ENCODE peak calls at places on chromosomes 16 and 17, in seven cellular contexts. K, Z, O, W, D, A and M are unnamed samples.

GRCh38 chr17:67700037-67700436 is 17.7 kb upstream of the NOL11 start:
- DNase-seq in D (no peak), A (no peak), Z (no peak), W (no peak), O (no peak), K (no peak), M (no peak)

GRCh38 chr17:70181866-70182265 is 12.5 kb downstream of the KCNJ2 start:
- DNase-seq in O (no peak), A (no peak), D (peak; percentile 66), K (no peak), W (no peak), Z (no peak), M (no peak)

GRCh38 chr16:50690177-50690576 is 3.2 kb upstream of the NOD2 start:
- DNase-seq in D (no peak), Z (no peak), W (no peak), A (no peak), K (no peak), O (no peak), M (no peak)

GRCh38 chr16:12685806-12686205 is 117.9 kb downstream of the CPPED1 start:
- DNase-seq in O (no peak), K (no peak), D (no peak), W (no peak), A (no peak), Z (no peak), M (no peak)

GRCh38 chr16:54459509-54460235 is 173.1 kb upstream of the IRX3 start:
- DNase-seq in W (no peak), Z (no peak), K (no peak), A (no peak), O (peak; percentile 62), D (no peak), M (no peak)

GRCh38 chr16:31331807-31332301 is 23.1 kb upstream of the ITGAX start:
- DNase-seq in O (no peak), W (no peak), K (no peak), A (no peak), D (no peak), Z (no peak), M (no peak)

GRCh38 chr16:74448990-74449389 is 27.7 kb upstream of the CLEC18B start:
- DNase-seq in W (peak; percentile 75), O (peak; percentile 99), A (no peak), Z (no peak), D (peak; percentile 87), K (no peak), M (no peak)

GRCh38 chr17:27579897-27580321 is 51.1 kb upstream of the LGALS9 start:
- DNase-seq in O (no peak), A (no peak), D (peak; percentile 11), K (no peak), Z (no peak), W (no peak), M (no peak)

DNA sequence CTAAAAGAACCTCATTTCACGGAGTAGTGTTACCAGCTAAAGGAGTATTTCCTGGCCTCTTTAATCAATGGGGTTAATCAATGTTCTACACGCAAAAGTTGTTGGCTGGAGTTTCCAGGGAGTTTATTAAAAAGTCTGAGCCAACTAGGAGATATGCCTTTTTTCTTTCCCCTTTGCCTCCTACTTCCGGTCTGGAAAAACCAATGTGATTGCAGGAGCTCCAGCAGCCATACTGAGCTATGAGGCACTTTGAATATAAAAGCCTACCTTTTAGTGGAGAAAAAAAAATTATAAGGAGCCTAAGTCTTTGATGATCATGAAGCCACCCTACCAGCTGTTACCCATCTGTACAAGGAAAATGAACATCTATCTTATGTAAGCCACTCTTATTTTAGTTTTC is 17.9 kb upstream of the ERCC4 start:
- DNase-seq in O (no peak), D (no peak), A (no peak), K (no peak), W (no peak), Z (no peak), M (no peak)
- TF ChIP-seq CTCF in O (no peak), D (no peak), A (no peak), K (no peak), W (no peak), Z (no peak), M (no peak)

GRCh38 chr16:10881479-10882030 is 4.6 kb downstream of the CIITA start:
- DNase-seq in D (no peak), W (no peak), A (no peak), K (no peak), Z (no peak), O (no peak), M (no peak)

GRCh38 chr16:10878644-10879498 is 1.9 kb downstream of the CIITA start:
- DNase-seq in A (no peak), Z (no peak), K (peak; percentile 37), D (peak; percentile 21), W (peak; percentile 67), O (peak; percentile 24), M (peak; percentile 32)

GRCh38 chr16:10880609-10881452 is 3.8 kb downstream of the CIITA start:
- DNase-seq in A (no peak), K (no peak), W (no peak), O (no peak), Z (no peak), D (no peak), M (no peak)

GRCh38 chr16:10878328-10878643 is 1.3 kb downstream of the CIITA start:
- DNase-seq in A (no peak), K (no peak), O (no peak), W (no peak), D (no peak), Z (no peak), M (no peak)

DNA sequence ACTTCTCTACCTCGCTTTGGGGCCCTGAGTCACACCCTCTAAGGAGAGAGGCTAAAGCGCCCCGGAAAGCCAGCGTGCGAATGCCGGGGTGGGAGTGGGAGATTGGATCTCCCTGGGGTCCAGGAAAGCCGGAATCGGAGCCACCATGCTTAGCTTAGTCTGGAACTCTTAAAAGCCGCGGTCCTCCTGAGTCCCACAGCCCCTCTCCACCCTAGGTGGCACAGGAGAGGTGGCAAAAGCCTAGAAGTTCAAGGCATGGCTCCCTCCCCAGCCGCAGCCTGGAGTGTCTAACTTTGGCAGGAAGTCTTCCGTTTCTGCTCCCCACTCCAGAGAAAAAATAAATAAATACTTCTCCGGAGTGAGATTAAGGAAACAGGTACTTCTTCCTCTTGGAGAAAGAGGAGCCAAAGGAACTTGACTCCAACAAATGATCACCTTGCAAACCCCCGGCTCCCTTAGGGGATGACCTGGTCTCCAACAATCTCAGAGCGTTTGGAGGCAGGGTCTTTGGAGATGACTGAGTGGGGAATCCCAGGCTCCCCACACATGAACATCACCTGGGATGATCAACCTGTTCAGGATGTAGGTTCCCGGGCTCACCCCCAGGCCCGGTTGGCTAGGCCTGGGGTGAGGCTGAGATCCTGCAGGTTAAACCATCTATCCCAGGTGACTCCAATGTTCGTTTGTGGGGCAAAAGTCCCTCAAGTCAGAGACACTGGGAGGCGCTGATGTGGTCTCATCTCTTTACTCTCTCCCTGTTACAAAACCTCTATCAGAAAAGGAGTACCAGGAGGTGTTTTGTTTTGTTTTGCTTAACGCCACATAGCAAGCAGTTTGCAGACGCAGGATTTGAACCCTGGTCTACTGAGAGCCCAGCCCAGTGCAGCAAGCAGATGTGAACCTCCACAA is 2.9 kb downstream of the CIITA start:
- DNase-seq in D (no peak), O (no peak), K (no peak), Z (no peak), W (no peak), A (no peak), M (no peak)
- TF ChIP-seq CTCF in D (no peak), O (no peak), K (no peak), Z (no peak), W (no peak), A (no peak), M (no peak)

DNA sequence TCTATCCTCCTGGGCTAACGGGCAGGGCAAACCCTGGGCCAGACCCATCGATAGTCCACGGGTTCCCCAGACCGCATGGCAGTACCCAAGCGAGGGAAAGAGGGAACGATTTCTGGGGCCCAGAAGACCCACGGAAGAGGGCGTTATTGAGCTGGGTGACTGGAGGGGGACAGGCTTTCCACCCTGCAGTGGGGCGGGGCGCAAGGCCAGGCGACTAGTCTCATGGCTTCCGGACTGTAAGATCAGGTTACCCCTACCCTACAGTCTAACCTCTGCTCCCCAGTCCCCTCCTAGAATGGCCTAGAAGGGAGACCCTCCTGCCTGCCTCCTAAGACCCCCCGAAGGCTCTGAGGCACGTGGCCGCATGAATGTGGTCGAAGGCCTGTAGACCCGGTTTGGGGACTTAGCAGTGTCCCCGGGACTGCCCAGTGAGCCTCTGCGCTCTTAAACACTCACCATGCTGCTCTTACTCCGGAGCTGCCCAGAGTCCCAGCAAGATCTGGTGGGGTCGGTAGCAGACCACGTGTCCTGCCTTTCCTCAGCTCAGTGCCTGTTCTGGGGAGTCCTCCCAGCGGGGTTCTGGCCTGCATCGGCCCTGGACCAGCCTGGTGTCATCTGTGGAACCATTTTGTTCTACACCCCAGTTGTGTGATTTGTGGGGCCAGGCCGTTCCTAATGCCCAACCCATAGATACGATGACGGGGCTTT is 13.1 kb upstream of the AURKB start:
- DNase-seq in O (no peak), K (peak; percentile 91), A (no peak), Z (peak; percentile 55), W (peak; percentile 77), D (peak; percentile 26), M (no peak)
- TF ChIP-seq CTCF in O (no peak), K (peak; percentile 23), A (no peak), Z (peak; percentile 14), W (no peak), D (peak; percentile 30), M (no peak)

GRCh38 chr17:66689192-66689591 is 145.7 kb upstream of the CACNG5 start:
- DNase-seq in D (no peak), Z (no peak), A (no peak), K (no peak), O (no peak), W (no peak), M (no peak)

GRCh38 chr17:66686601-66687000 is 148.3 kb upstream of the CACNG5 start:
- DNase-seq in O (no peak), D (no peak), K (no peak), A (no peak), W (no peak), Z (no peak), M (no peak)

GRCh38 chr17:66684716-66685115 is 150.2 kb upstream of the CACNG5 start:
- DNase-seq in O (peak; percentile 37), A (no peak), K (no peak), D (no peak), Z (no peak), W (no peak), M (no peak)

GRCh38 chr17:66690166-66690565 is 144.8 kb upstream of the CACNG5 start:
- DNase-seq in A (no peak), Z (no peak), W (peak; percentile 48), O (no peak), K (no peak), D (no peak), M (no peak)

DNA sequence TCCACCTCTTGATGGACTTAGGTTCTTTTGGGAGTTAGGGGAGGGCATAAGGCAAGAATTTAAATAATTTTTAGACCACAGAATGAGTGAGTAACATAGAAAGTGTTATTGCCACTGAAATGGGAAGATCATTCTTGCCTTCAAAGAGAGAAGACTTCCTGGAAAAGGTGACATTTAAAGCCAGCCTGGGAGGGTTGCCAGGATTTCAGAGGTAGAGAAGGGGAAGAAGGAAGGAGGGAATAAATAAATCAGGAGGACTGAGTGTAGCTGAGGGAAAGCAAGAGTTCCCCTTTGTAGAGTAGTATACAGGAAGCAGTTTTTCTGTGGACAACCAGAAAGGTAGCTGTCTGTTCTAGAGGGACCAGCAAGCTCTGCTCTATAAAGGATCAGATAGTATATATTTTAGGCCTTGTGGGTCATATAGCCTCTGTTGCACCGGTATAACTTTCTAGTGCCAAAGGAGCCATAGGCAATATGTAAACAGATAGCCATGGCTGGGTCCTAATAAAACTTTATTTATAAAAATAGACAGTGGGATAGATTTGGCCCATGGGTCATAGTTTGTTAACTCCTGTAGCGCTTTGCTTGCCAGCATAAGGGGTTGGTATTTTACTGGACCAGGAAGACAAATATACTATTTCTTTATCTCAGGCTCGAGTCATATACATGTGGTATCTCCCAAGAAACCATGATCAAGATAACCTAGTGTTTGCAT is 147.2 kb upstream of the CACNG5 start:
- DNase-seq in D (no peak), O (no peak), K (no peak), W (peak; percentile 86), Z (no peak), A (no peak), M (no peak)
- TF ChIP-seq CTCF in D (no peak), O (no peak), K (no peak), W (no peak), Z (no peak), A (no peak), M (no peak)

GRCh38 chr16:1932050-1933028 is 10.7 kb downstream of the MSRB1 start:
- DNase-seq in D (peak; percentile 54), Z (no peak), W (peak; percentile 59), O (no peak), A (no peak), K (peak; percentile 81), M (no peak)
- TF ChIP-seq CTCF in D (peak; percentile 44), Z (no peak), W (peak; percentile 15), O (no peak), A (no peak), K (peak; percentile 49), M (no peak)